ENCODE peak calls at places on chromosomes 13 and 19, in five cellular contexts. C, A, V, R and P are unnamed samples.

GRCh38 chr19:30686252-30686762 is 314.1 kb downstream of the ZNF536 start:
- DNase-seq in R (no peak), V (no peak), A (no peak), C (no peak), P (no peak)

GRCh38 chr19:5053661-5054060 is 84.7 kb downstream of the KDM4B start:
- DNase-seq in A (no peak), V (no peak), C (no peak), R (no peak), P (no peak)

GRCh38 chr19:31127132-31127967 is 221.9 kb downstream of the TSHZ3 start:
- DNase-seq in A (peak), C (peak), V (no peak), R (no peak), P (no peak)

GRCh38 chr13:107870400-107870799 is 344.9 kb downstream of the LIG4 start:
- DNase-seq in A (no peak), R (no peak), V (no peak), C (no peak), P (no peak)

GRCh38 chr19:3276341-3276799 is 51.9 kb downstream of the CELF5 start:
- DNase-seq in C (peak), A (no peak), V (no peak), R (no peak), P (peak)

GRCh38 chr13:51453308-51453958 is 597 bp upstream of the INTS6 start:
- DNase-seq in V (peak), C (peak), R (peak), A (no peak), P (peak)

GRCh38 chr13:47603365-47603764 is 397.7 kb downstream of the SUCLA2 start:
- DNase-seq in R (no peak), C (no peak), A (peak), V (no peak), P (no peak)

GRCh38 chr19:39401549-39402416 is 4.9 kb upstream of the ZFP36 start:
- DNase-seq in V (no peak), C (peak), A (peak), R (peak), P (peak)

GRCh38 chr19:45568732-45569131 is 15.9 kb downstream of the OPA3 start:
- DNase-seq in C (no peak), V (no peak), R (no peak), A (peak), P (no peak)

GRCh38 chr19:13987101-13987890 is 18.8 kb downstream of the RFX1 start:
- DNase-seq in C (no peak), A (no peak), V (no peak), R (no peak), P (no peak)

GRCh38 chr19:39996218-39996810 is 546 bp upstream of the ZNF546 start:
- DNase-seq in A (peak), V (peak), C (no peak), R (no peak), P (no peak)

GRCh38 chr13:48486836-48487235 is 46.0 kb downstream of the RCBTB2 start:
- DNase-seq in V (no peak), A (no peak), R (no peak), C (no peak), P (no peak)

GRCh38 chr19:35273686-35274259 is 5.0 kb downstream of the USF2 start:
- DNase-seq in R (no peak), C (no peak), A (no peak), V (no peak), P (no peak)

GRCh38 chr13:44317752-44318550 is 55.7 kb upstream of the SERP2 start:
- DNase-seq in R (no peak), A (peak), V (peak), C (no peak), P (no peak)

GRCh38 chr13:112703449-112703848 is 13.6 kb downstream of the ATP11A start:
- DNase-seq in V (no peak), C (no peak), A (no peak), R (no peak), P (no peak)

GRCh38 chr13:23673354-23673753 is 103.1 kb downstream of the TNFRSF19 start:
- DNase-seq in V (no peak), C (no peak), A (peak), R (no peak), P (no peak)

GRCh38 chr13:93217701-93218100 is 8.9 kb upstream of the GPC6 start:
- DNase-seq in V (no peak), A (no peak), C (no peak), R (no peak), P (no peak)

GRCh38 chr13:27012482-27013197 is 159.0 kb downstream of the USP12 start:
- DNase-seq in R (no peak), V (no peak), A (peak), C (no peak), P (no peak)

GRCh38 chr19:10672529-10673150 is 18.5 kb downstream of the ILF3 start:
- DNase-seq in A (no peak), R (no peak), V (no peak), C (no peak), P (no peak)